ENCODE peak calls at places on chromosomes 4 and X, in nine cellular contexts. K is stomach, H is HCT116, O is HepG2, F is SK-N-SH, Y is GM23338, E is transverse colon, C is endothelial cell of umbilical vein, B is suprapubic skin. I is an unnamed sample. For H3K27me3 and H3K4me1, the result is how much of the 10 kb centered on the place peaks cover.

GRCh38 chrX:21958187-21958586 is 17.7 kb downstream of the SMS start:
- DNase-seq in K (no peak), H (no peak), O (no peak), F (no peak), Y (no peak), E (no peak), C (no peak), B (no peak), I (no peak)

GRCh38 chr4:89111833-89112563 is 665 bp downstream of the TIGD2 start:
- DNase-seq in K (no peak), H (no peak), O (peak), F (peak), Y (peak), E (peak), C (peak), B (no peak), I (no peak)

GRCh38 chr4:76641351-76641750 is 206.3 kb downstream of the SHROOM3 start:
- DNase-seq in K (peak), H (no peak), O (no peak), F (no peak), Y (no peak), E (no peak), C (no peak), B (no peak), I (no peak)

GRCh38 chr4:87838207-87838606 is 5.4 kb downstream of the MEPE start:
- DNase-seq in K (no peak), H (no peak), O (no peak), F (no peak), Y (peak), E (no peak), C (no peak), B (no peak), I (no peak)

GRCh38 chrX:70479970-70480659 is 35.5 kb downstream of the DLG3 start:
- DNase-seq in K (peak), H (no peak), O (no peak), F (no peak), Y (peak), E (peak), C (peak), B (no peak), I (no peak)

GRCh38 chr4:8921465-8921864 is 49.8 kb upstream of the HMX1 start:
- DNase-seq in K (no peak), H (no peak), O (no peak), F (no peak), Y (no peak), E (no peak), C (no peak), B (no peak), I (no peak)

GRCh38 chr4:153541426-153542096 is 75.4 kb downstream of the TMEM131L start:
- DNase-seq in K (no peak), H (no peak), O (no peak), F (no peak), Y (no peak), E (no peak), C (no peak), B (no peak), I (no peak)

GRCh38 chrX:11381464-11381863 is 88.3 kb downstream of the AMELX start:
- DNase-seq in K (no peak), H (peak), O (peak), F (peak), Y (peak), E (peak), C (peak), B (no peak), I (no peak)

GRCh38 chr4:108483077-108483476 is 137.3 kb upstream of the RPL34 start:
- DNase-seq in K (no peak), H (no peak), O (no peak), F (no peak), Y (no peak), E (no peak), C (no peak), B (no peak), I (no peak)

GRCh38 chr4:168076989-168077725 is 15.2 kb upstream of the ANXA10 start:
- DNase-seq in K (peak), H (peak), O (peak), F (peak), Y (peak), E (peak), C (peak), B (no peak), I (no peak)

GRCh38 chr4:38805530-38806145 is 1.0 kb upstream of the TLR1 start:
- DNase-seq in K (no peak), H (no peak), O (no peak), F (no peak), Y (no peak), E (peak), C (peak), B (no peak), I (no peak)
- TF ChIP-seq POLR2AphosphoS5 in K (no peak), H (no peak), O (no peak), F (no peak), Y (no peak), E (no peak), C (peak), B (no peak), I (no peak)

GRCh38 chr4:185550933-185551332 is 15.6 kb upstream of the PDLIM3 start:
- DNase-seq in K (no peak), H (no peak), O (no peak), F (no peak), Y (no peak), E (no peak), C (no peak), B (no peak), I (no peak)
- H3K27me3 ChIP-seq in K (under half), H (under half), O (under half), F (under half), Y (under half), E (under half), C (under half), B (under half), I (under half)

GRCh38 chrX:13664026-13664425 is 11.1 kb downstream of the TCEANC start:
- DNase-seq in K (no peak), H (no peak), O (no peak), F (no peak), Y (no peak), E (no peak), C (no peak), B (no peak), I (no peak)

GRCh38 chrX:13667940-13668339 is 15.0 kb downstream of the TCEANC start:
- DNase-seq in K (no peak), H (no peak), O (no peak), F (no peak), Y (no peak), E (no peak), C (no peak), B (no peak), I (no peak)

GRCh38 chrX:13670197-13670596 is 17.3 kb downstream of the TCEANC start:
- DNase-seq in K (no peak), H (no peak), O (no peak), F (no peak), Y (no peak), E (no peak), C (no peak), B (no peak), I (no peak)

GRCh38 chrX:13669246-13669689 is 16.3 kb downstream of the TCEANC start:
- DNase-seq in K (peak), H (peak), O (peak), F (no peak), Y (no peak), E (peak), C (peak), B (peak), I (no peak)

GRCh38 chrX:13666836-13667235 is 13.9 kb downstream of the TCEANC start:
- DNase-seq in K (no peak), H (no peak), O (no peak), F (no peak), Y (no peak), E (no peak), C (no peak), B (no peak), I (no peak)
- H3K4me1 ChIP-seq in K (under half), H (under half), O (under half), F (under half), Y (under half), E (under half), C (under half), B (under half), I (under half)

GRCh38 chr4:3243066-3243775 is 5.7 kb upstream of the MSANTD1 start:
- DNase-seq in K (no peak), H (no peak), O (no peak), F (no peak), Y (peak), E (no peak), C (no peak), B (no peak), I (no peak)

GRCh38 chr4:3241905-3242304 is 7.1 kb upstream of the MSANTD1 start:
- DNase-seq in K (no peak), H (no peak), O (no peak), F (no peak), Y (no peak), E (peak), C (no peak), B (no peak), I (no peak)

GRCh38 chr4:3245676-3246075 is 3.3 kb upstream of the MSANTD1 start:
- DNase-seq in K (no peak), H (no peak), O (no peak), F (no peak), Y (no peak), E (no peak), C (no peak), B (no peak), I (no peak)

GRCh38 chr4:3244747-3245146 is 4.2 kb upstream of the MSANTD1 start:
- DNase-seq in K (no peak), H (no peak), O (no peak), F (no peak), Y (no peak), E (no peak), C (no peak), B (no peak), I (no peak)

GRCh38 chr4:3244002-3244401 is 5.0 kb upstream of the MSANTD1 start:
- DNase-seq in K (no peak), H (no peak), O (no peak), F (no peak), Y (no peak), E (no peak), C (no peak), B (no peak), I (no peak)
- TF ChIP-seq POLR2AphosphoS5 in K (no peak), H (no peak), O (no peak), F (no peak), Y (no peak), E (no peak), C (no peak), B (no peak), I (no peak)

GRCh38 chr4:148444296-148445070 is 2.3 kb upstream of the NR3C2 start:
- DNase-seq in K (peak), H (no peak), O (no peak), F (peak), Y (peak), E (peak), C (peak), B (peak), I (no peak)
- H3K27me3 ChIP-seq in K (under half), H (under half), O (under half), F (half or more), Y (half or more), E (under half), C (under half), B (under half), I (under half)